ENCODE peak calls at places on chromosomes 2 and 18, in ten cellular contexts. M is fibroblast of lung; P is astrocyte; X is CD4-positive, CD25-positive, alpha-beta regulatory T cell; V is GM23248; D is body of pancreas; F is IMR-90; B is OCI-LY7; A is heart right ventricle; K is WERI-Rb-1. N is an unnamed sample.
A peak's percentile ranks its signal among the peaks of the same experiment; 100 is the strongest.

GRCh38 chr2:147553743-147554142 is 291.1 kb upstream of the ACVR2A start:
- DNase-seq in M (no peak), P (no peak), X (no peak), V (no peak), D (no peak), F (no peak), B (no peak), A (no peak), K (no peak), N (no peak)

GRCh38 chr18:43965691-43966090 is 688.4 kb upstream of the SYT4 start:
- DNase-seq in M (peak; percentile 37), P (no peak), X (no peak), V (no peak), D (no peak), F (peak; percentile 1), B (no peak), A (no peak), K (no peak), N (no peak)

GRCh38 chr2:111201214-111201613 is 80.5 kb downstream of the BCL2L11 start:
- DNase-seq in M (no peak), P (no peak), X (no peak), V (no peak), D (no peak), F (no peak), B (no peak), A (no peak), K (no peak), N (no peak)

GRCh38 chr2:89763254-89763580 is 1071.7 kb downstream of the RPIA start:
- DNase-seq in M (no peak), P (no peak), X (no peak), V (no peak), D (no peak), F (no peak), B (no peak), A (peak; percentile 20), K (peak; percentile 62), N (no peak)

GRCh38 chr2:204325468-204325867 is 219.8 kb upstream of the PARD3B start:
- DNase-seq in M (peak; percentile 89), P (peak; percentile 44), X (peak; percentile 79), V (peak; percentile 82), D (peak; percentile 61), F (peak; percentile 87), B (peak; percentile 64), A (no peak), K (peak; percentile 60), N (peak; percentile 10)

GRCh38 chr2:148524519-148524919 is 120.0 kb upstream of the EPC2 start:
- DNase-seq in M (no peak), P (no peak), X (peak; percentile 86), V (no peak), D (no peak), F (no peak), B (no peak), A (no peak), K (no peak), N (no peak)

GRCh38 chr2:212905640-212906201 is 245.7 kb downstream of the IKZF2 start:
- DNase-seq in M (no peak), P (peak; percentile 77), X (no peak), V (no peak), D (no peak), F (peak; percentile 6), B (no peak), A (no peak), K (no peak), N (no peak)

GRCh38 chr2:50672286-50672685 is 359.6 kb downstream of the NRXN1 start:
- DNase-seq in M (no peak), P (peak; percentile 38), X (no peak), V (no peak), D (no peak), F (no peak), B (no peak), A (no peak), K (no peak), N (no peak)

GRCh38 chr2:169200756-169201155 is 131.4 kb downstream of the DHRS9 start:
- DNase-seq in M (no peak), P (no peak), X (no peak), V (no peak), D (no peak), F (no peak), B (no peak), A (no peak), K (no peak), N (no peak)

GRCh38 chr2:71713581-71714580 is 260.5 kb downstream of the DYSF start:
- DNase-seq in M (peak; percentile 61), P (peak; percentile 18), X (no peak), V (peak; percentile 28), D (no peak), F (peak; percentile 39), B (no peak), A (no peak), K (no peak), N (no peak)

GRCh38 chr18:10842821-10843220 is 306.5 kb downstream of the PIEZO2 start:
- DNase-seq in M (peak; percentile 81), P (no peak), X (no peak), V (no peak), D (no peak), F (no peak), B (no peak), A (no peak), K (no peak), N (no peak)

GRCh38 chr18:10840768-10841167 is 308.6 kb downstream of the PIEZO2 start:
- DNase-seq in M (peak; percentile 63), P (no peak), X (no peak), V (no peak), D (no peak), F (no peak), B (no peak), A (no peak), K (no peak), N (no peak)

GRCh38 chr18:10843533-10843932 is 305.8 kb downstream of the PIEZO2 start:
- DNase-seq in M (no peak), P (no peak), X (no peak), V (no peak), D (no peak), F (no peak), B (no peak), A (no peak), K (no peak), N (no peak)

GRCh38 chr18:10839401-10839800 is 310.0 kb downstream of the PIEZO2 start:
- DNase-seq in M (no peak), P (no peak), X (no peak), V (no peak), D (no peak), F (no peak), B (no peak), A (no peak), K (no peak), N (no peak)

GRCh38 chr18:10841203-10841602 is 308.2 kb downstream of the PIEZO2 start:
- DNase-seq in M (peak; percentile 79), P (no peak), X (no peak), V (peak; percentile 16), D (no peak), F (no peak), B (no peak), A (no peak), K (no peak), N (no peak)
- H3K36me3 ChIP-seq in M (no peaks in the 10 kb centered on the region), P (no peaks in the 10 kb centered on the region), X (no peaks in the 10 kb centered on the region), V (no peaks in the 10 kb centered on the region), D (no peaks in the 10 kb centered on the region), F (peaks cover 4% of the 10 kb centered on the region), B (no peaks in the 10 kb centered on the region), A (no peaks in the 10 kb centered on the region), K (no peaks in the 10 kb centered on the region), N (no peaks in the 10 kb centered on the region)

GRCh38 chr18:35045121-35045520 is 3.9 kb downstream of the MAPRE2 start:
- DNase-seq in M (peak; percentile 81), P (no peak), X (peak; percentile 11), V (peak; percentile 50), D (no peak), F (peak; percentile 63), B (no peak), A (no peak), K (no peak), N (no peak)
- H3K4me3 ChIP-seq in M (peak overlapping the region; percentile 11), P (no peak overlapping the region), X (peak overlapping the region; percentile 54), V (peak overlapping the region; percentile 3), D (no peak overlapping the region), F (no peak overlapping the region), B (no peak overlapping the region), A (peak overlapping the region; percentile 24), K (no peak overlapping the region), N (no peak overlapping the region)

GRCh38 chr2:67313536-67313935 is 83.6 kb upstream of the ETAA1 start:
- DNase-seq in M (no peak), P (no peak), X (no peak), V (no peak), D (no peak), F (no peak), B (no peak), A (no peak), K (no peak), N (no peak)

GRCh38 chr2:67318966-67319590 is 78.1 kb upstream of the ETAA1 start:
- DNase-seq in M (no peak), P (peak; percentile 59), X (no peak), V (no peak), D (no peak), F (peak; percentile 29), B (no peak), A (no peak), K (no peak), N (no peak)

GRCh38 chr2:67323209-67323991 is 73.7 kb upstream of the ETAA1 start:
- DNase-seq in M (peak; percentile 28), P (no peak), X (no peak), V (no peak), D (no peak), F (no peak), B (no peak), A (no peak), K (no peak), N (no peak)

GRCh38 chr2:67322361-67323001 is 74.7 kb upstream of the ETAA1 start:
- DNase-seq in M (peak; percentile 79), P (peak; percentile 44), X (no peak), V (peak; percentile 54), D (peak; percentile 63), F (peak; percentile 76), B (no peak), A (no peak), K (peak; percentile 65), N (no peak)

DNA sequence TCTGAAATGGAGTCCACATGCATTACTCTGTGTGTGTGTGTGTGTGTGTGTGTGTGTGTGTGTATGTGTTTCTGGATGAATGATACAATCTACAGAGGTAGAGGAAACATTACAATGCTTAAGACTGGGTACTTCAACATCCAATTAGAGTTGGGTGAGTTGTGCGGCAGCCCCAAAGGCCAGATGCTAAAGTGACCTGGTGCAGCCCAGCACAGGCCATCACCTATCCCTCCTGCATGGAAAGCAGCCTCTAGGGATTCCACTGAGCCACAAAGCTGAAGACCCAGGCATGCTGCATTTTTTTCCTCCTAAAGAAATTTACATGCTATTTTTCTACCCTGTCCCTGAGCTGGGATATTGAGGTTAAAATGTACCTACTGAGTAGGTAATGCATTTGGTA is 79.1 kb upstream of the ETAA1 start:
- DNase-seq in M (no peak), P (no peak), X (no peak), V (no peak), D (no peak), F (no peak), B (no peak), A (no peak), K (no peak), N (no peak)
- H3K27ac ChIP-seq in M (no peak overlapping the region), P (no peak overlapping the region), X (no peak overlapping the region), V (no peak overlapping the region), D (no peak overlapping the region), F (no peak overlapping the region), B (no peak overlapping the region), A (no peak overlapping the region), K (no peak overlapping the region), N (no peak overlapping the region)

DNA sequence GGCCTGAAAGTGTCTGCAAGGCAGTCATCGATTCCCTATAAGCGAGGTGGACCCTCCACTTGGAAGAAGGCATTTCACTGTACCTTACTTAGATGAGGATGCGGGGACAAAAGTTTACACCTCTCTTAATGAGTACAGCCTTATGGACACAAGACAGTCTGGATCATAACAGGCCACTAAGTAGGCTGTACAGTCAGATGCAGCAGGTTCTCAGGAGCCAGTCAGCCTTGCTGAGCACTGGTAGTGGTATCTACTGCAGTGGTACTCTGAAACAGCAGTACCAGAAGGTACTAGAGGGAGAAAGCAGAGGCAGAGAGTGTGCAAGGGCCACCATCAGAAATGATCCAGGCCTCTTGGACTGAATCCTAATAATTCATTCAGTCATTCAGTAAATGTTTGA is 77.6 kb downstream of the KCMF1 start:
- DNase-seq in M (no peak), P (no peak), X (no peak), V (no peak), D (no peak), F (no peak), B (no peak), A (no peak), K (no peak), N (no peak)
- H3K36me3 ChIP-seq in M (peaks cover 11% of the 10 kb centered on the region), P (peaks cover 49% of the 10 kb centered on the region), X (peaks cover 88% of the 10 kb centered on the region), V (peaks cover 73% of the 10 kb centered on the region), D (peaks cover 10% of the 10 kb centered on the region), F (peaks cover 38% of the 10 kb centered on the region), B (peaks cover 93% of the 10 kb centered on the region), A (peaks cover 3% of the 10 kb centered on the region), K (peaks cover 61% of the 10 kb centered on the region), N (peaks cover 32% of the 10 kb centered on the region)